ENCODE peak calls at places on chromosomes 12 and 14, in five cellular contexts. L is naive B cell; C is ureter; T is stimulated activated CD8-positive, alpha-beta memory T cell treated with anti-CD3 and anti-CD28 coated beads, Interleukin-7, amount 100 ng/mL, for 1 hour; Q is cardiac muscle cell. Y is an unnamed sample.

GRCh38 chr12:25200703-25201102 is 5.7 kb downstream of the ETFRF1 start:
- DNase-seq in Q (no peak), C (no peak), L (no peak), T (no peak), Y (no peak)

GRCh38 chr14:94005324-94005723 is 8.2 kb downstream of the CCDC197 start:
- DNase-seq in Q (no peak), T (no peak), C (no peak), L (no peak), Y (no peak)

GRCh38 chr12:6370994-6371754 is 4.2 kb downstream of the SCNN1A start:
- DNase-seq in T (no peak), L (no peak), Q (no peak), C (peak; percentile 82), Y (no peak)

GRCh38 chr12:57008113-57008687 is 1.9 kb upstream of the ZBTB39 start:
- DNase-seq in T (no peak), C (no peak), L (peak; percentile 32), Q (peak; percentile 74), Y (no peak)

GRCh38 chr12:117587646-117588287 is 226.3 kb upstream of the NOS1 start:
- DNase-seq in C (peak; percentile 52), Q (peak; percentile 65), L (peak; percentile 6), T (peak; percentile 1), Y (no peak)

GRCh38 chr14:104799239-104799599 is 1.7 kb upstream of the ZBTB42 start:
- DNase-seq in Q (no peak), L (no peak), T (no peak), C (no peak), Y (no peak)

GRCh38 chr12:3655331-3655900 is 97.5 kb downstream of the CRACR2A start:
- DNase-seq in C (no peak), L (no peak), Q (peak; percentile 68), T (no peak), Y (no peak)

GRCh38 chr12:121888083-121888477 is 510 bp upstream of the PSMD9 start:
- DNase-seq in C (no peak), T (no peak), L (no peak), Q (no peak), Y (no peak)

GRCh38 chr14:58947156-58947555 is 241.3 kb upstream of the DAAM1 start:
- DNase-seq in Q (no peak), C (no peak), T (no peak), L (no peak), Y (no peak)

GRCh38 chr12:53733051-53733812 is 6.0 kb upstream of the CALCOCO1 start:
- DNase-seq in C (no peak), T (no peak), L (no peak), Q (no peak), Y (no peak)

GRCh38 chr14:79044894-79045624 is 874.9 kb downstream of the NRXN3 start:
- DNase-seq in L (no peak), C (no peak), Q (no peak), T (no peak), Y (no peak)